ENCODE peak calls at places on chromosomes 4 and X, in seven cellular contexts. H, E, P, W, N, T and J are unnamed samples.
A peak's percentile ranks its signal among the peaks of the same experiment; 100 is the strongest.

GRCh38 chr4:73432169-73433000 is 3.6 kb upstream of the AFP start:
- DNase-seq in W (no peak), P (no peak), H (no peak), N (no peak), T (no peak), E (no peak), J (peak; percentile 97)

GRCh38 chr4:79025170-79025569 is 85.9 kb upstream of the PAQR3 start:
- DNase-seq in N (no peak), T (no peak), P (no peak), W (no peak), H (no peak), E (no peak), J (peak; percentile 21)

GRCh38 chr4:80963051-80963450 is 67.5 kb upstream of the BMP3 start:
- DNase-seq in W (no peak), T (no peak), E (no peak), N (no peak), P (no peak), H (no peak), J (no peak)

GRCh38 chr4:83618431-83618830 is 82.5 kb downstream of the GPAT3 start:
- DNase-seq in H (no peak), N (no peak), E (no peak), W (no peak), P (no peak), T (no peak), J (peak; percentile 87)

GRCh38 chr4:169268951-169269781 is 1.6 kb downstream of the SH3RF1 start:
- DNase-seq in H (no peak), W (no peak), E (no peak), N (peak; percentile 42), T (no peak), P (no peak), J (peak; percentile 75)

GRCh38 chr4:185640809-185641675 is 105.7 kb upstream of the PDLIM3 start:
- DNase-seq in W (peak; percentile 50), P (peak; percentile 12), T (no peak), H (no peak), E (no peak), N (no peak), J (peak; percentile 76)

GRCh38 chrX:56600141-56600540 is 36.7 kb downstream of the UBQLN2 start:
- DNase-seq in P (no peak), W (no peak), N (no peak), E (no peak), T (no peak), H (no peak), J (peak; percentile 12)

GRCh38 chr4:93776386-93777080 is 52.0 kb upstream of the ATOH1 start:
- DNase-seq in P (no peak), H (no peak), T (no peak), W (no peak), N (no peak), E (no peak), J (no peak)

GRCh38 chrX:152912121-152912520 is 14.3 kb downstream of the ZNF185 start:
- DNase-seq in E (no peak), H (peak; percentile 51), W (no peak), T (no peak), P (no peak), N (no peak), J (no peak)

GRCh38 chr4:101169044-101170014 is 178.0 kb downstream of the PPP3CA start:
- DNase-seq in E (no peak), W (peak; percentile 29), P (peak; percentile 47), H (no peak), N (peak; percentile 69), T (no peak), J (peak; percentile 83)

GRCh38 chrX:109952985-109953905 is 49.7 kb upstream of the TMEM164 start:
- DNase-seq in P (peak; percentile 12), W (no peak), N (no peak), E (peak; percentile 2), H (no peak), T (peak; percentile 5), J (no peak)

GRCh38 chr4:68466751-68467150 is 19.5 kb downstream of the TMPRSS11E start:
- DNase-seq in N (no peak), P (no peak), T (no peak), W (no peak), E (no peak), H (no peak), J (no peak)

GRCh38 chrX:56066016-56066415 is 166.1 kb upstream of the KLF8 start:
- DNase-seq in E (no peak), P (peak; percentile 57), N (no peak), T (no peak), W (no peak), H (no peak), J (no peak)

GRCh38 chr4:39528056-39528465 is 822 bp upstream of the UGDH start:
- DNase-seq in E (no peak), P (no peak), W (no peak), T (no peak), H (no peak), N (no peak), J (no peak)

GRCh38 chr4:187550256-187550950 is 445.2 kb upstream of the ZFP42 start:
- DNase-seq in E (no peak), H (no peak), N (no peak), P (no peak), T (no peak), W (no peak), J (no peak)

GRCh38 chr4:6489962-6490361 is 17.5 kb upstream of the PPP2R2C start:
- DNase-seq in W (no peak), T (no peak), H (no peak), N (peak; percentile 19), E (no peak), P (no peak), J (no peak)

GRCh38 chr4:172892300-172892699 is 276.3 kb upstream of the GALNT7 start:
- DNase-seq in P (no peak), W (no peak), N (peak; percentile 59), E (no peak), H (peak; percentile 17), T (no peak), J (no peak)

GRCh38 chrX:8803326-8803725 is 2.1 kb upstream of the FAM9A start:
- DNase-seq in N (no peak), T (no peak), E (no peak), P (no peak), W (no peak), H (no peak), J (no peak)

GRCh38 chrX:129875669-129876068 is 30.3 kb upstream of the UTP14A start:
- DNase-seq in E (no peak), H (no peak), N (no peak), W (no peak), P (no peak), T (no peak), J (no peak)

GRCh38 chr4:85474818-85475630 is at the start of gene ARHGAP24:
- DNase-seq in N (peak; percentile 82), P (peak; percentile 51), W (peak; percentile 68), T (peak; percentile 40), E (peak; percentile 51), H (peak; percentile 64), J (peak; percentile 95)

GRCh38 chr4:37864786-37865185 is 26.1 kb upstream of the TBC1D1 start:
- DNase-seq in P (no peak), T (no peak), H (no peak), E (no peak), N (no peak), W (no peak), J (no peak)

GRCh38 chr4:37867102-37867501 is 23.8 kb upstream of the TBC1D1 start:
- DNase-seq in H (no peak), N (no peak), E (no peak), P (no peak), T (no peak), W (no peak), J (no peak)

DNA sequence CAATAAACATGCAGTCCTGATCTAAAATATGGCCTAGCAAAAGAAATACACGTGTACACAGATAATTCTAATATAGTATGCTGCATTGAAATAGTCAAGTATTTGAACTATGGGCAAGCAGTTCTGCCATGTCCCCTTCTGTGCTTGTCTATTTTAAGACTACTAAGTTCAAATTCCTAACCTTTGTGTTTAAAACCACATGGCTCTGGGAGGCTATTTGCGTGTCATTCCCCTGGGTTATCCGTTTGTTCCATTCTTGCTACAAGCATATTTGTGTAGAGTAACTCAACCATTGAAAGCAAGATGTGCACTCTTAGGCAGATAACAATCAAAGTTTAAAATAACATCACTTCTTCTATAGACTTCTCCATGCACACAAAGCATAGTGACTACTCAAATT is 25.4 kb upstream of the TBC1D1 start:
- DNase-seq in T (no peak), N (no peak), H (no peak), P (no peak), E (no peak), W (no peak), J (no peak)
- TF ChIP-seq TAF1 in T (no peak), N (no peak), H (no peak), P (no peak), E (no peak), W (no peak), J (no peak)

GRCh38 chrX:118025193-118025592 is 91.4 kb downstream of the KLHL13 start:
- DNase-seq in P (no peak), N (no peak), T (no peak), E (no peak), H (no peak), W (no peak), J (no peak)

GRCh38 chrX:118026631-118027030 is 90.0 kb downstream of the KLHL13 start:
- DNase-seq in W (no peak), H (no peak), E (no peak), P (no peak), N (no peak), T (no peak), J (no peak)

GRCh38 chrX:118022803-118023202 is 93.8 kb downstream of the KLHL13 start:
- DNase-seq in H (no peak), T (no peak), E (no peak), P (no peak), W (no peak), N (no peak), J (no peak)

DNA sequence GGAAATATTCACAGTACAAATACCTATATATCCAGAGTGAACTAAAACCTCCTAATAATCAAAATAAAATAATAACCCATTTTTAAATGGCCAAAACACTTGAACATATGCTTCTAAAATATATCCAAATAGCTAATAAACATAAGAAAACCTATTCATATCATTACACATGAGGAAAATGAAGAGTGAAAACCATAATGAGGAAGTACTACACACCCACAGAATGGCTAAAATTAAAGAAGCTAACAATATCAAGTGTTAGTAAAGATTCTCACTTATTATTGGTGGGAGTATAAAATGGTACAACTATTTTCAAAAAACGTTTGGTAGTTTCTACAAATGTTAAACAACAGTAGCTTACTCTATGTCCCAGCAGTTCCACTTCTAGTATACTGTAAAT is 92.1 kb downstream of the KLHL13 start:
- DNase-seq in T (no peak), E (no peak), N (no peak), W (no peak), P (no peak), H (no peak), J (no peak)
- TF ChIP-seq TAF1 in T (no peak), E (no peak), N (no peak), W (no peak), P (no peak), H (no peak), J (no peak)

DNA sequence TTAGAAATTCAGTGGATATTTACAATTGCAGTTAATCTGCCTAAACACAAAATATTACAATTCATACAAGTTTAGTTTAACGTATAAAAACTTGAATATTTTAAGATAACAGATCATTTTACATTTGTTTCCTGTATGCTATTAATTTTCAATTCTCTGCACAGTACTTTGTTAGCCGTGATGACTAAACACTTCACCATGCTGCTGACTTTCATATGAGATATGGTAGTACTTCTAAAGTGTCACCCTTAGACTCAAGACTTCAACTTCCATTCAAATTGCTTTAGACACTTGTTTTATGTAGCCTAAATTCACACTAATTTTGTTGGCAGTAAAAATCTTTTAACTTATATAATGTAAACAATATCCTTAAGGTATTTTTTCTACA is 1646.4 kb upstream of the ADGRL3 start:
- DNase-seq in H (no peak), W (no peak), E (no peak), T (no peak), N (no peak), P (no peak), J (no peak)
- TF ChIP-seq TAF1 in H (no peak), W (no peak), E (no peak), T (no peak), N (no peak), P (no peak), J (no peak)

GRCh38 chrX:107826286-107827136 is 845 bp downstream of the MID2 start:
- DNase-seq in H (no peak), P (no peak), E (peak; percentile 24), W (peak; percentile 63), N (no peak), T (peak; percentile 15), J (no peak)
- TF ChIP-seq TAF1 in H (no peak), P (no peak), E (no peak), W (no peak), N (no peak), T (no peak), J (no peak)